ENCODE peak calls at places on chromosomes 2 and 18, in five cellular contexts. Y, O, D, S and Q are unnamed samples.

GRCh38 chr2:67453365-67453764 is 56.2 kb downstream of the ETAA1 start:
- DNase-seq in D (no peak), S (no peak), O (no peak), Y (no peak), Q (no peak)

GRCh38 chr2:45288532-45288931 is 279.3 kb upstream of the SIX2 start:
- DNase-seq in D (no peak), Y (no peak), S (peak), O (no peak), Q (no peak)

GRCh38 chr2:159146930-159147666 is 139.4 kb downstream of the WDSUB1 start:
- DNase-seq in O (no peak), S (no peak), D (peak), Y (no peak), Q (no peak)

GRCh38 chr2:29744976-29745375 is 176.4 kb downstream of the ALK start:
- DNase-seq in Y (no peak), D (no peak), S (no peak), O (no peak), Q (no peak)

GRCh38 chr2:20536619-20537422 is 89.9 kb downstream of the RHOB start:
- DNase-seq in D (no peak), Y (no peak), S (no peak), O (no peak), Q (no peak)

GRCh38 chr2:174040417-174040701 is 75.2 kb upstream of the SP3 start:
- DNase-seq in D (no peak), O (no peak), Y (no peak), S (no peak), Q (no peak)

GRCh38 chr2:23694058-23695045 is 232.6 kb downstream of the ATAD2B start:
- DNase-seq in O (no peak), S (no peak), D (no peak), Y (no peak), Q (no peak)

GRCh38 chr2:219434468-219434717 is 250 bp upstream of the SPEG start:
- DNase-seq in Y (no peak), O (no peak), S (no peak), D (no peak), Q (no peak)

GRCh38 chr2:96505231-96505889 is at the start of gene NEURL3:
- DNase-seq in O (no peak), Y (no peak), D (peak), S (peak), Q (no peak)

GRCh38 chr2:120844098-120844738 is 108.5 kb downstream of the GLI2 start:
- DNase-seq in S (no peak), O (no peak), D (no peak), Y (no peak), Q (no peak)

GRCh38 chr2:104853926-104854506 is at the start of gene POU3F3:
- DNase-seq in S (no peak), D (no peak), Y (no peak), O (no peak), Q (no peak)

GRCh38 chr2:72300147-72300684 is 152.6 kb upstream of the CYP26B1 start:
- DNase-seq in S (no peak), D (no peak), Y (no peak), O (no peak), Q (no peak)

GRCh38 chr18:49521251-49521650 is 34.2 kb upstream of the C18orf32 start:
- DNase-seq in O (no peak), S (no peak), Y (peak), D (peak), Q (no peak)

GRCh38 chr2:127566576-127566975 is 31.1 kb downstream of the MYO7B start:
- DNase-seq in D (no peak), S (no peak), O (no peak), Y (no peak), Q (no peak)

GRCh38 chr2:2542316-2542715 is 211.2 kb upstream of the MYT1L start:
- DNase-seq in D (no peak), Y (no peak), S (no peak), O (no peak), Q (no peak)

GRCh38 chr2:240410808-240411207 is 24.7 kb upstream of the GPC1 start:
- DNase-seq in O (no peak), S (no peak), Y (no peak), D (no peak), Q (no peak)

GRCh38 chr2:30641765-30642341 is 165.4 kb downstream of the CAPN13 start:
- DNase-seq in O (no peak), D (no peak), Y (no peak), S (no peak), Q (no peak)

GRCh38 chr2:68835636-68836035 is 35.6 kb downstream of the BMP10 start:
- DNase-seq in D (no peak), O (no peak), S (no peak), Y (no peak), Q (no peak)

GRCh38 chr2:88038263-88039105 is 17.1 kb downstream of the KRCC1 start:
- DNase-seq in O (no peak), Y (no peak), S (peak), D (no peak), Q (no peak)